ENCODE peak calls at places on chromosomes 7 and 10, in eight cellular contexts. G is GM06990; M is NCI-H460; U is activated T-helper 1 cell treated with anti-CD3 and anti-CD28 coated beads, Interleukin-12 subunit alpha, Interleukin-12 subunit beta, Interleukin-2, Interleukin-4 antibody, amounts not matched to agents 30 ng/mL and 10 ng/mL and 1 ng/mL, durations not matched to agents 14 hours and 24 hours and 36 hours; Y is T-helper 2 cell; Q is mucosa of gallbladder; K is thoracic aorta; W is cerebellum. D is an unnamed sample.

GRCh38 chr7:36605261-36605660 is 119.0 kb downstream of the AOAH start:
- DNase-seq in Y (no peak), W (no peak), U (no peak), K (no peak), G (no peak), Q (no peak), M (no peak), D (no peak)

GRCh38 chr10:71596127-71596526 is 123.5 kb downstream of the C10orf105 start:
- DNase-seq in G (no peak), Y (no peak), M (no peak), W (no peak), K (no peak), U (no peak), Q (no peak), D (no peak)

GRCh38 chr7:157987906-157988305 is 599.7 kb downstream of the PTPRN2 start:
- DNase-seq in Q (no peak), K (no peak), U (no peak), Y (no peak), M (no peak), W (no peak), G (no peak), D (no peak)

GRCh38 chr7:11319491-11320274 is 346.0 kb downstream of the PHF14 start:
- DNase-seq in G (no peak), W (no peak), U (no peak), M (no peak), K (no peak), Q (no peak), Y (no peak), D (no peak)

GRCh38 chr10:97024181-97025073 is 161.3 kb downstream of the SLIT1 start:
- DNase-seq in W (peak; percentile 48), K (no peak), U (no peak), Q (no peak), G (peak; percentile 37), M (no peak), Y (no peak), D (no peak)

GRCh38 chr10:101783736-101784118 is 481 bp upstream of the NPM3 start:
- DNase-seq in Q (no peak), K (no peak), W (no peak), Y (no peak), G (no peak), U (no peak), M (no peak), D (no peak)

GRCh38 chr10:5985029-5985428 is 7.7 kb upstream of the IL15RA start:
- DNase-seq in Y (no peak), M (no peak), K (no peak), Q (no peak), U (no peak), W (no peak), G (no peak), D (no peak)

GRCh38 chr10:127919418-127920191 is 12.7 kb downstream of the PTPRE start:
- DNase-seq in W (no peak), K (no peak), G (no peak), Y (no peak), U (no peak), M (no peak), Q (no peak), D (no peak)

GRCh38 chr7:94492601-94493000 is 17.0 kb upstream of the CASD1 start:
- DNase-seq in U (no peak), W (no peak), K (no peak), Q (no peak), Y (no peak), M (no peak), G (peak; percentile 60), D (no peak)

GRCh38 chr10:100009793-100010676 is at the start of gene DNMBP:
- DNase-seq in G (peak; percentile 91), M (peak; percentile 78), U (peak; percentile 77), W (peak; percentile 77), Y (peak; percentile 46), Q (peak; percentile 78), K (peak; percentile 21), D (peak; percentile 74)

D was measured in activated T-helper 9 cell treated with anti-CD3 and anti-CD28 coated beads, Interleukin-2, amount 50 U/mL, for 16 hours.